ENCODE peak calls at places on chromosomes 3 and 15, in ten cellular contexts. R is hepatocyte; H is non-pigmented ciliary epithelial cell; X is NAMALWA; K is HEK293T; U is LoVo; E is lung; S is stimulated activated CD8-positive, alpha-beta memory T cell treated with anti-CD3 and anti-CD28 coated beads, Interleukin-15, amount 100 ng/mL, for 24 hours; C is Panc1; D is right cardiac atrium. M is an unnamed sample.

GRCh38 chr15:85581495-85581894 is 201.1 kb downstream of the AKAP13 start:
- DNase-seq in R (no peak), H (no peak), X (peak; percentile 34), K (no peak), U (no peak), E (no peak), S (no peak), C (no peak), D (peak; percentile 65), M (peak; percentile 21)

GRCh38 chr15:90619939-90620338 is 90.2 kb downstream of the CRTC3 start:
- DNase-seq in R (no peak), H (no peak), X (no peak), K (no peak), U (no peak), E (no peak), S (no peak), C (no peak), D (no peak), M (no peak)

GRCh38 chr15:46127361-46127874 is 492.6 kb downstream of the SQOR start:
- DNase-seq in R (no peak), H (no peak), X (no peak), K (no peak), U (no peak), E (no peak), S (no peak), C (no peak), D (no peak), M (no peak)

GRCh38 chr3:194395767-194396527 is 3.1 kb downstream of the GP5 start:
- DNase-seq in R (peak; percentile 64), H (no peak), X (no peak), K (no peak), U (no peak), E (no peak), S (no peak), C (no peak), D (peak; percentile 34), M (peak; percentile 41)

GRCh38 chr3:50245251-50245745 is 9.3 kb downstream of the GNAI2 start:
- DNase-seq in R (no peak), H (no peak), X (no peak), K (no peak), U (no peak), E (no peak), S (no peak), C (no peak), D (no peak), M (no peak)

GRCh38 chr3:64681015-64681414 is 6.8 kb downstream of the ADAMTS9 start:
- DNase-seq in R (no peak), H (no peak), X (no peak), K (no peak), U (no peak), E (no peak), S (no peak), C (no peak), D (no peak), M (no peak)

GRCh38 chr3:134640872-134641470 is 9.9 kb downstream of the KY start:
- DNase-seq in R (peak; percentile 63), H (no peak), X (peak; percentile 51), K (peak; percentile 56), U (peak; percentile 18), E (no peak), S (no peak), C (no peak), D (no peak), M (no peak)

GRCh38 chr3:167032267-167032876 is 347.7 kb downstream of the ZBBX start:
- DNase-seq in R (peak; percentile 81), H (peak; percentile 23), X (peak; percentile 61), K (peak; percentile 31), U (peak; percentile 37), E (no peak), S (no peak), C (peak; percentile 12), D (no peak), M (no peak)

GRCh38 chr3:76550522-76551201 is 489.2 kb upstream of the ROBO2 start:
- DNase-seq in R (no peak), H (no peak), X (no peak), K (no peak), U (no peak), E (no peak), S (no peak), C (no peak), D (no peak), M (no peak)

GRCh38 chr15:80698636-80699035 is 3.5 kb downstream of the ABHD17C start:
- DNase-seq in R (no peak), H (no peak), X (no peak), K (no peak), U (no peak), E (no peak), S (no peak), C (no peak), D (no peak), M (no peak)

GRCh38 chr3:175161291-175161690 is 302.2 kb downstream of the NAALADL2 start:
- DNase-seq in R (no peak), H (no peak), X (no peak), K (no peak), U (no peak), E (no peak), S (no peak), C (no peak), D (no peak), M (no peak)

GRCh38 chr3:122986790-122987189 is 40.8 kb downstream of the SEMA5B start:
- DNase-seq in R (no peak), H (no peak), X (no peak), K (no peak), U (no peak), E (no peak), S (no peak), C (no peak), D (no peak), M (no peak)

GRCh38 chr3:197028711-197029510 is 706 bp downstream of the MELTF start:
- DNase-seq in R (no peak), H (no peak), X (no peak), K (no peak), U (no peak), E (no peak), S (no peak), C (no peak), D (peak; percentile 36), M (peak; percentile 8)

GRCh38 chr3:66039590-66039887 is 821 bp upstream of the MAGI1 start:
- DNase-seq in R (peak; percentile 68), H (no peak), X (no peak), K (peak; percentile 42), U (peak; percentile 41), E (no peak), S (no peak), C (no peak), D (peak; percentile 75), M (no peak)

GRCh38 chr3:128496019-128496601 is 3.1 kb upstream of the GATA2 start:
- DNase-seq in R (no peak), H (no peak), X (no peak), K (no peak), U (no peak), E (no peak), S (no peak), C (no peak), D (no peak), M (no peak)

GRCh38 chr3:158213461-158213860 is 103.6 kb downstream of the RSRC1 start:
- DNase-seq in R (no peak), H (no peak), X (no peak), K (no peak), U (no peak), E (no peak), S (no peak), C (no peak), D (no peak), M (no peak)

GRCh38 chr3:123026551-123027291 is 842 bp downstream of the SEMA5B start:
- DNase-seq in R (peak; percentile 37), H (no peak), X (no peak), K (no peak), U (peak; percentile 6), E (no peak), S (no peak), C (no peak), D (peak; percentile 49), M (no peak)

GRCh38 chr15:32909431-32909830 is 191.6 kb downstream of the GREM1 start:
- DNase-seq in R (no peak), H (peak; percentile 14), X (no peak), K (no peak), U (no peak), E (no peak), S (no peak), C (no peak), D (no peak), M (no peak)

GRCh38 chr3:4757056-4757948 is 221.9 kb upstream of the BHLHE40 start:
- DNase-seq in R (peak; percentile 44), H (no peak), X (no peak), K (no peak), U (peak; percentile 38), E (no peak), S (no peak), C (no peak), D (no peak), M (no peak)

GRCh38 chr3:144995856-144996255 is 1024.2 kb downstream of the DIPK2A start:
- DNase-seq in R (no peak), H (no peak), X (no peak), K (no peak), U (no peak), E (no peak), S (no peak), C (no peak), D (no peak), M (no peak)

M was measured in CD4-positive, CD25-positive, alpha-beta regulatory T cell.